ENCODE peak calls at places on chromosomes 13 and 19, in six cellular contexts. B is NCI-H2107, V is NCI-H460, T is mucosa of gallbladder, D is DMS53, N is fibroblast of pulmonary artery. P is an unnamed sample.

GRCh38 chr13:100208596-100208995 is 119.7 kb downstream of the PCCA start:
- DNase-seq in T (no peak), N (no peak), B (no peak), V (no peak), D (no peak), P (no peak)

GRCh38 chr19:48591021-48591420 is 15.5 kb upstream of the SPACA4 start:
- DNase-seq in B (no peak), T (no peak), V (no peak), D (peak; percentile 38), N (peak; percentile 30), P (peak; percentile 21)

GRCh38 chr19:45001087-45001739 is at the start of gene RELB:
- DNase-seq in D (peak; percentile 95), T (peak; percentile 93), V (peak; percentile 82), N (peak; percentile 90), B (peak; percentile 38), P (peak; percentile 72)

GRCh38 chr13:53781941-53782340 is 753.3 kb downstream of the OLFM4 start:
- DNase-seq in V (no peak), T (no peak), N (no peak), B (no peak), D (peak; percentile 59), P (no peak)

GRCh38 chr13:60788156-60788829 is 391.3 kb downstream of the TDRD3 start:
- DNase-seq in N (peak; percentile 23), V (no peak), B (no peak), D (no peak), T (no peak), P (no peak)

GRCh38 chr13:40974460-40975407 is 44.4 kb downstream of the ELF1 start:
- DNase-seq in V (peak; percentile 32), N (peak; percentile 84), B (no peak), T (no peak), D (peak; percentile 50), P (peak; percentile 86)

GRCh38 chr13:21071015-21071414 is 9.6 kb upstream of the LATS2 start:
- DNase-seq in V (no peak), N (no peak), D (no peak), B (no peak), T (no peak), P (peak; percentile 85)

GRCh38 chr13:88552966-88553365 is 881.8 kb downstream of the SLITRK5 start:
- DNase-seq in T (no peak), D (no peak), B (no peak), N (no peak), V (no peak), P (peak; percentile 84)

GRCh38 chr19:36152061-36152885 is at the start of gene COX7A1:
- DNase-seq in T (no peak), B (no peak), V (no peak), N (peak; percentile 68), D (no peak), P (peak; percentile 37)

GRCh38 chr19:55013596-55013995 is 24.5 kb downstream of the GP6 start:
- DNase-seq in V (no peak), T (no peak), N (no peak), B (no peak), D (no peak), P (no peak)

P was measured in amniotic epithelial cell.